ENCODE peak calls at places on chromosomes 12 and 14, in ten cellular contexts. M, J, Z, X, V, K, G, H, N and A are unnamed samples.

GRCh38 chr12:104456950-104457745 is 400 bp downstream of the CHST11 start:
- DNase-seq in V (peak), X (peak), G (peak), K (peak), M (peak), N (peak), H (peak), J (peak), Z (peak), A (peak)

GRCh38 chr14:100423421-100424010 is 100.4 kb downstream of the SLC25A47 start:
- DNase-seq in G (no peak), N (no peak), H (peak), V (no peak), M (no peak), Z (no peak), K (no peak), X (no peak), J (no peak), A (no peak)

GRCh38 chr12:32893458-32893857 is 3.1 kb downstream of the PKP2 start:
- DNase-seq in N (peak), K (no peak), V (no peak), M (peak), J (no peak), Z (no peak), X (no peak), H (no peak), G (no peak), A (peak)

GRCh38 chr14:104078031-104078455 is 7.5 kb upstream of the ASPG start:
- DNase-seq in M (peak), V (peak), N (peak), H (peak), G (peak), Z (peak), J (peak), X (peak), K (peak), A (peak)

GRCh38 chr14:55641954-55642353 is 61.9 kb downstream of the KTN1 start:
- DNase-seq in J (no peak), G (no peak), V (no peak), Z (no peak), M (no peak), H (no peak), N (peak), K (no peak), X (no peak), A (no peak)

GRCh38 chr12:53530920-53531319 is 23.6 kb upstream of the NPFF start:
- DNase-seq in Z (peak), J (no peak), H (no peak), M (peak), N (no peak), X (no peak), G (no peak), V (peak), K (no peak), A (peak)

GRCh38 chr12:131830335-131831020 is 2.3 kb downstream of the MMP17 start:
- DNase-seq in H (peak), J (peak), X (peak), Z (peak), N (peak), M (peak), K (peak), G (peak), V (peak), A (peak)

GRCh38 chr12:58293308-58293983 is 352.1 kb downstream of the ATP23 start:
- DNase-seq in H (no peak), M (no peak), K (no peak), Z (no peak), J (no peak), V (no peak), G (no peak), N (no peak), X (no peak), A (no peak)

GRCh38 chr12:111788178-111788654 is 21.5 kb downstream of the ALDH2 start:
- DNase-seq in M (peak), H (no peak), Z (peak), N (peak), X (no peak), K (peak), V (peak), J (no peak), G (peak), A (no peak)

GRCh38 chr12:78331764-78332163 is 501.1 kb downstream of the NAV3 start:
- DNase-seq in V (no peak), N (peak), H (no peak), J (no peak), X (no peak), G (no peak), Z (no peak), M (peak), K (peak), A (no peak)

GRCh38 chr12:51218607-51219161 is 822 bp upstream of the POU6F1 start:
- DNase-seq in G (peak), N (peak), K (peak), H (peak), J (peak), M (peak), V (no peak), Z (no peak), X (peak), A (no peak)

GRCh38 chr12:6546016-6546415 is 9.8 kb downstream of the IFFO1 start:
- DNase-seq in X (peak), G (no peak), Z (no peak), K (no peak), H (peak), J (no peak), M (no peak), N (no peak), V (no peak), A (no peak)

GRCh38 chr12:72493390-72493789 is 221.2 kb downstream of the TRHDE start:
- DNase-seq in N (no peak), Z (no peak), G (no peak), K (no peak), J (no peak), H (no peak), M (no peak), X (no peak), V (peak), A (no peak)

GRCh38 chr12:76029982-76030377 is 1.6 kb downstream of the PHLDA1 start:
- DNase-seq in H (no peak), J (peak), X (no peak), V (peak), M (peak), K (peak), N (peak), G (peak), Z (peak), A (no peak)

GRCh38 chr12:99852666-99853065 is 132.1 kb downstream of the ANKS1B start:
- DNase-seq in N (peak), Z (no peak), G (no peak), K (peak), X (peak), M (peak), J (no peak), V (no peak), H (no peak), A (no peak)

GRCh38 chr14:33126433-33126832 is 187.8 kb downstream of the NPAS3 start:
- DNase-seq in G (no peak), J (no peak), M (no peak), Z (no peak), K (no peak), N (no peak), H (no peak), V (no peak), X (no peak), A (no peak)

GRCh38 chr12:122116707-122117535 is 38.4 kb downstream of the MLXIP start:
- DNase-seq in K (no peak), N (no peak), Z (no peak), M (no peak), H (no peak), J (no peak), V (no peak), G (peak), X (no peak), A (no peak)

DNA sequence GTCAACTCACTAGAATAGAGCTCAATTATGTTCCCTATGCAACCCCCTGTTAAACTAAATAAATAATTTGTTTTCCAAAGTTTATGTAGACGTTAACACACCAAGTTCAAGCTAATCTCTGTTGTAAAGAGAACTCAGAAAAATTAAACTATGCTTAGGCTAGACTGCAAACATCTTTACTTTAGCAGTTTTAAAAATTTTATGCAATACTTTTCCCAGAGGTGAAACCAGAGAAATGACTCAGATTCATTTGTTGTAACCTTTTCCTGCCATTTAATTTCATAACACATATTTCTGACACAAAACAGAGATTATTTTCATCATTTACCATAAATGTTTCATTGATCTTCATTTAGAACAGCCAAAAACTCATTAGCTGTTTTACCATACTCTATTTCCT is 27.4 kb downstream of the ABCC9 start:
- DNase-seq in H (no peak), K (no peak), M (no peak), Z (no peak), X (no peak), N (no peak), J (no peak), G (no peak), V (no peak), A (no peak)
- H3K4me2 ChIP-seq in H (no peak), K (no peak), M (no peak), Z (no peak), X (no peak), N (no peak), J (no peak), G (no peak), V (no peak), A (no peak)

GRCh38 chr12:98372340-98373018 is 142.9 kb upstream of the TMPO start:
- DNase-seq in M (no peak), V (no peak), Z (no peak), J (no peak), H (no peak), N (peak), K (peak), X (no peak), G (no peak), A (no peak)

GRCh38 chr12:98370976-98371375 is 144.4 kb upstream of the TMPO start:
- DNase-seq in M (no peak), V (no peak), Z (no peak), G (no peak), J (no peak), H (no peak), X (no peak), N (no peak), K (no peak), A (no peak)

GRCh38 chr12:98371419-98371818 is 144.0 kb upstream of the TMPO start:
- DNase-seq in J (peak), X (no peak), H (no peak), M (no peak), G (no peak), N (no peak), K (no peak), Z (no peak), V (no peak), A (no peak)

GRCh38 chr12:98373982-98374381 is 141.4 kb upstream of the TMPO start:
- DNase-seq in X (no peak), J (no peak), V (no peak), H (no peak), G (peak), M (no peak), K (peak), N (peak), Z (no peak), A (no peak)

GRCh38 chr12:98373019-98373554 is 142.3 kb upstream of the TMPO start:
- DNase-seq in H (peak), V (peak), X (no peak), J (peak), G (peak), M (peak), N (peak), K (peak), Z (peak), A (no peak)
- H3K4me2 ChIP-seq in H (no peak), V (no peak), X (no peak), J (no peak), G (no peak), M (no peak), N (no peak), K (no peak), Z (no peak), A (no peak)

GRCh38 chr12:12586879-12587675 is 24.4 kb upstream of the DUSP16 start:
- DNase-seq in K (no peak), M (peak), Z (peak), N (no peak), V (no peak), X (no peak), H (no peak), J (no peak), G (no peak), A (peak)
- H3K4me2 ChIP-seq in K (no peak), M (peak), Z (peak), N (no peak), V (no peak), X (no peak), H (no peak), J (no peak), G (no peak), A (peak)

GRCh38 chr12:128863957-128864356 is 10.7 kb downstream of the GLT1D1 start:
- DNase-seq in Z (no peak), G (no peak), M (no peak), J (no peak), X (no peak), H (no peak), N (no peak), V (no peak), K (no peak), A (no peak)
- H3K4me2 ChIP-seq in Z (no peak), G (no peak), M (no peak), J (no peak), X (no peak), H (no peak), N (no peak), V (no peak), K (no peak), A (no peak)

DNA sequence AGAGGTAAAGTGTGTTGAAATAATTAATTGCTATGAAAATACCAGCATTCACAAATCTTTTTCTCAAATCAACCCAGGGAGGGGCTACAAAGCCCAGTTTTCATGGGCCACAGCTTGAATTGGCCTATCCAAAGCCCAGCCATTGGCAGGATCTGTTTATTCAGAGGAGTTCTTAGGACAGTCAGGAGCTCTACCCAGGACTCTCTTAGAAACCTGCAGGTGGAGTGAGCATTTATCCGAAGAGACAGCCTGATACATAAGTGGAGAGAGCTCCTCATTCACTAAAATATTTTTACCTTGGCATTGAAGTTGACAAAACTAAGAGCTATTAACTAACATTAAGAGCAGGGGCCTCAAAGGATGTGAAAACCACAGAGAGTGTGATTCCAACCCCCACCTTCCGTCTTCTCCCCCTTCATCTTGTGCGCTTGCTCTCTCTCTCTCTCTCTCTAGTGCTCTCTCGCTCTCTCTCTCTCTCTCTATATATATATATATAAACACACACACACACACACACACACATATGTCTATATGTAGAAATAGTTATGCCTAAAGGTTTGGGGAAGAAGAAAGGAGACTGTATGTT is 315.5 kb downstream of the SNAPC1 start:
- DNase-seq in Z (no peak), V (no peak), J (no peak), N (no peak), G (no peak), X (no peak), K (no peak), M (no peak), H (no peak), A (no peak)
- H3K4me2 ChIP-seq in Z (no peak), V (no peak), J (no peak), N (no peak), G (no peak), X (no peak), K (peak), M (no peak), H (no peak), A (no peak)

GRCh38 chr12:123141615-123142517 is 9.0 kb downstream of the PITPNM2 start:
- DNase-seq in V (peak), M (peak), N (peak), K (peak), Z (peak), G (peak), H (no peak), J (peak), X (no peak), A (peak)
- H3K4me2 ChIP-seq in V (peak), M (no peak), N (no peak), K (no peak), Z (peak), G (peak), H (no peak), J (peak), X (no peak), A (peak)

GRCh38 chr12:93167331-93167730 is 210.4 kb upstream of the NUDT4 start:
- DNase-seq in X (no peak), N (no peak), G (no peak), H (no peak), Z (no peak), V (no peak), J (no peak), M (no peak), K (no peak), A (no peak)

GRCh38 chr12:93167841-93168492 is 209.8 kb upstream of the NUDT4 start:
- DNase-seq in K (peak), M (peak), H (no peak), J (peak), V (no peak), G (no peak), Z (peak), N (peak), X (peak), A (no peak)

GRCh38 chr12:93165384-93165932 is 212.3 kb upstream of the NUDT4 start:
- DNase-seq in G (no peak), K (peak), M (no peak), X (no peak), Z (no peak), J (no peak), H (no peak), N (no peak), V (no peak), A (no peak)

GRCh38 chr12:93164103-93164880 is 213.4 kb upstream of the NUDT4 start:
- DNase-seq in J (no peak), Z (peak), X (no peak), G (no peak), H (no peak), K (no peak), N (no peak), M (no peak), V (peak), A (peak)

GRCh38 chr12:93166891-93167307 is 210.8 kb upstream of the NUDT4 start:
- DNase-seq in J (no peak), K (no peak), Z (no peak), G (no peak), H (no peak), N (no peak), V (no peak), M (no peak), X (no peak), A (no peak)
- H3K4me2 ChIP-seq in J (no peak), K (peak), Z (no peak), G (no peak), H (no peak), N (no peak), V (no peak), M (no peak), X (no peak), A (no peak)